ENCODE peak calls at places on chromosomes 6 and 20, in five cellular contexts. X is K562; A is amniotic epithelial cell; Y is DMS153; P is CD4-positive, alpha-beta T cell. C is an unnamed sample.

GRCh38 chr6:11497881-11498280 is 39.7 kb upstream of the TMEM170B start:
- DNase-seq in A (no peak), Y (no peak), X (no peak), P (no peak), C (no peak)

GRCh38 chr6:5695260-5696245 is 311.2 kb downstream of the NRN1 start:
- DNase-seq in X (no peak), A (peak; percentile 30), Y (no peak), P (no peak), C (no peak)

GRCh38 chr6:150702675-150703074 is 103.0 kb downstream of the PLEKHG1 start:
- DNase-seq in Y (no peak), X (no peak), P (no peak), A (no peak), C (no peak)

GRCh38 chr6:86685230-86685797 is 252.0 kb upstream of the HTR1E start:
- DNase-seq in A (no peak), X (no peak), Y (no peak), P (no peak), C (no peak)

GRCh38 chr20:50488236-50488806 is 21.9 kb upstream of the PTPN1 start:
- DNase-seq in P (no peak), Y (no peak), A (no peak), X (no peak), C (no peak)

GRCh38 chr6:48449002-48449401 is 338.0 kb upstream of the PTCHD4 start:
- DNase-seq in A (peak; percentile 24), X (no peak), Y (no peak), P (no peak), C (no peak)

GRCh38 chr6:96089173-96089572 is 73.4 kb downstream of the FUT9 start:
- DNase-seq in Y (no peak), P (no peak), A (no peak), X (no peak), C (no peak)

GRCh38 chr20:63942250-63943006 is 13.8 kb downstream of the UCKL1 start:
- DNase-seq in A (peak; percentile 61), X (peak; percentile 77), P (peak; percentile 25), Y (no peak), C (no peak)

GRCh38 chr6:133977983-133978895 is 25.2 kb downstream of the TBPL1 start:
- DNase-seq in A (peak; percentile 82), P (no peak), Y (no peak), X (no peak), C (no peak)

GRCh38 chr6:132236744-132237143 is 164.5 kb downstream of the MOXD1 start:
- DNase-seq in P (no peak), A (no peak), X (no peak), Y (no peak), C (no peak)

GRCh38 chr6:149267513-149268043 is 49.9 kb upstream of the TAB2 start:
- DNase-seq in A (no peak), Y (no peak), P (no peak), X (no peak), C (no peak)

GRCh38 chr6:63572733-63573139 is 456 bp downstream of the LOC128125822 start:
- DNase-seq in P (no peak), Y (no peak), A (no peak), X (peak; percentile 58), C (peak; percentile 39)

GRCh38 chr6:167093922-167094432 is 28.9 kb upstream of the CCR6 start:
- DNase-seq in X (no peak), Y (no peak), A (no peak), P (peak; percentile 43), C (no peak)

GRCh38 chr20:20395856-20396600 is 28.1 kb downstream of the INSM1 start:
- DNase-seq in A (no peak), P (no peak), X (no peak), Y (peak; percentile 82), C (peak; percentile 88)

GRCh38 chr6:120648713-120649112 is 685.6 kb downstream of the TBC1D32 start:
- DNase-seq in P (no peak), X (no peak), Y (no peak), A (no peak), C (no peak)

GRCh38 chr6:41917528-41917927 is 3.4 kb downstream of the MED20 start:
- DNase-seq in A (peak; percentile 92), Y (no peak), P (no peak), X (no peak), C (no peak)

GRCh38 chr6:55713411-55713810 is 134.4 kb upstream of the HMGCLL1 start:
- DNase-seq in X (no peak), P (no peak), A (peak; percentile 30), Y (no peak), C (no peak)

GRCh38 chr6:57421503-57421902 is 104.1 kb downstream of the PRIM2 start:
- DNase-seq in A (no peak), Y (no peak), X (no peak), P (no peak), C (no peak)

GRCh38 chr6:68572525-68572924 is 62.6 kb upstream of the ADGRB3 start:
- DNase-seq in A (peak; percentile 7), X (peak; percentile 51), P (no peak), Y (peak; percentile 50), C (peak; percentile 25)

GRCh38 chr6:152636675-152637421 is at the start of gene SYNE1:
- DNase-seq in A (peak; percentile 2), X (no peak), Y (no peak), P (no peak), C (no peak)

GRCh38 chr20:47355489-47356219 is 845 bp downstream of the ZMYND8 start:
- DNase-seq in X (no peak), P (no peak), A (no peak), Y (no peak), C (peak; percentile 57)

GRCh38 chr6:88666906-88667305 is 296.5 kb downstream of the RNGTT start:
- DNase-seq in P (no peak), Y (no peak), A (no peak), X (no peak), C (no peak)

GRCh38 chr6:11424395-11425050 is 113.0 kb upstream of the TMEM170B start:
- DNase-seq in A (no peak), P (no peak), Y (no peak), X (no peak), C (no peak)

GRCh38 chr6:166692723-166693302 is 65.8 kb upstream of the RPS6KA2 start:
- DNase-seq in X (no peak), P (no peak), A (no peak), Y (no peak), C (peak; percentile 10)

GRCh38 chr6:106519460-106520394 is 109.6 kb downstream of the RTN4IP1 start:
- DNase-seq in P (peak; percentile 69), A (peak; percentile 91), X (peak; percentile 37), Y (no peak), C (no peak)

GRCh38 chr6:145155873-145156782 is 579.2 kb downstream of the EPM2A start:
- DNase-seq in X (no peak), Y (no peak), P (no peak), A (no peak), C (no peak)

GRCh38 chr20:53942121-53942816 is 128.1 kb downstream of the BCAS1 start:
- DNase-seq in Y (no peak), A (no peak), P (no peak), X (no peak), C (no peak)

GRCh38 chr20:6663104-6663503 is 104.4 kb upstream of the BMP2 start:
- DNase-seq in Y (no peak), X (no peak), A (no peak), P (no peak), C (no peak)

GRCh38 chr6:137871299-137871698 is 4.2 kb downstream of the TNFAIP3 start:
- DNase-seq in Y (no peak), X (no peak), A (no peak), P (no peak), C (no peak)

GRCh38 chr20:53487453-53487852 is 106.2 kb downstream of the ZNF217 start:
- DNase-seq in A (no peak), Y (no peak), X (no peak), P (no peak), C (no peak)

GRCh38 chr6:5786321-5787053 is 220.2 kb downstream of the NRN1 start:
- DNase-seq in A (no peak), Y (no peak), P (no peak), X (no peak), C (no peak)

GRCh38 chr6:159130846-159131245 is 38.4 kb upstream of the FNDC1 start:
- DNase-seq in A (no peak), Y (no peak), P (no peak), X (no peak), C (no peak)

GRCh38 chr6:123332070-123332469 is 304.7 kb downstream of the TRDN start:
- DNase-seq in Y (no peak), X (no peak), A (no peak), P (no peak), C (no peak)

C was measured in NCI-H345.